ENCODE peak calls at places on chromosomes 3 and 15, in four cellular contexts. C is trophoblast cell, E is IMR-90, R is neural progenitor cell. D is an unnamed sample. For H3K9me3, the result is how much of the 10 kb centered on the place peaks cover.

GRCh38 chr15:96326551-96327154 is 3.8 kb upstream of the NR2F2 start:
- DNase-seq in C (peak), E (no peak), R (peak), D (no peak)

GRCh38 chr3:163768048-163768447 is 1310.2 kb downstream of the SI start:
- DNase-seq in C (no peak), E (no peak), R (no peak), D (no peak)

GRCh38 chr3:11246663-11246970 is 25.6 kb upstream of the ATG7 start:
- DNase-seq in C (no peak), E (no peak), R (no peak), D (no peak)

GRCh38 chr3:87766736-87767135 is 292.1 kb downstream of the CGGBP1 start:
- DNase-seq in C (no peak), E (no peak), R (peak), D (no peak)

GRCh38 chr3:121152573-121152972 is 244.6 kb downstream of the STXBP5L start:
- DNase-seq in C (no peak), E (no peak), R (peak), D (no peak)

GRCh38 chr3:155554777-155555445 is 190.0 kb downstream of the PLCH1 start:
- DNase-seq in C (peak), E (no peak), R (no peak), D (no peak)

GRCh38 chr3:10198761-10199688 is 34.3 kb downstream of the IRAK2 start:
- DNase-seq in C (peak), E (peak), R (no peak), D (peak)

GRCh38 chr3:153547984-153548383 is 386.0 kb downstream of the RAP2B start:
- DNase-seq in C (no peak), E (no peak), R (no peak), D (no peak)

GRCh38 chr3:5032844-5033243 is 53.6 kb downstream of the BHLHE40 start:
- DNase-seq in C (no peak), E (no peak), R (no peak), D (no peak)

GRCh38 chr3:171809513-171810277 is 588 bp downstream of the PLD1 start:
- DNase-seq in C (no peak), E (peak), R (peak), D (no peak)

GRCh38 chr3:185796431-185797107 is 28.3 kb downstream of the IGF2BP2 start:
- DNase-seq in C (peak), E (peak), R (no peak), D (no peak)

GRCh38 chr3:175176556-175176955 is 317.4 kb downstream of the NAALADL2 start:
- DNase-seq in C (no peak), E (no peak), R (no peak), D (no peak)

GRCh38 chr15:57485869-57486268 is 105.8 kb upstream of the MYZAP start:
- DNase-seq in C (peak), E (peak), R (no peak), D (peak)

GRCh38 chr15:60208708-60209107 is 189.1 kb downstream of the ANXA2 start:
- DNase-seq in C (no peak), E (no peak), R (no peak), D (no peak)

GRCh38 chr15:70192041-70192440 is 94.3 kb upstream of the TLE3 start:
- DNase-seq in C (peak), E (no peak), R (no peak), D (no peak)

GRCh38 chr3:126130081-126130855 is 46.3 kb upstream of the SLC41A3 start:
- DNase-seq in C (no peak), E (no peak), R (no peak), D (no peak)

GRCh38 chr3:41093476-41093875 is 105.8 kb upstream of the CTNNB1 start:
- DNase-seq in C (no peak), E (no peak), R (no peak), D (no peak)

GRCh38 chr3:46943237-46944187 is 33.0 kb downstream of the CCDC12 start:
- DNase-seq in C (no peak), E (no peak), R (no peak), D (no peak)

GRCh38 chr15:85477730-85478129 is 97.3 kb downstream of the AKAP13 start:
- DNase-seq in C (no peak), E (peak), R (no peak), D (no peak)

GRCh38 chr3:134002326-134002725 is 27.4 kb downstream of the SLCO2A1 start:
- DNase-seq in C (peak), E (peak), R (no peak), D (no peak)

GRCh38 chr3:138230525-138230924 is 43.4 kb downstream of the ARMC8 start:
- DNase-seq in C (peak), E (peak), R (no peak), D (no peak)

GRCh38 chr15:70589221-70589620 is 174.1 kb downstream of the UACA start:
- DNase-seq in C (no peak), E (peak), R (no peak), D (no peak)

GRCh38 chr3:127065561-127066270 is 82.8 kb downstream of the PLXNA1 start:
- DNase-seq in C (no peak), E (no peak), R (no peak), D (peak)

GRCh38 chr15:96893159-96893906 is 562.8 kb downstream of the NR2F2 start:
- DNase-seq in C (peak), E (no peak), R (peak), D (no peak)

GRCh38 chr15:85386261-85386660 is 5.9 kb downstream of the AKAP13 start:
- DNase-seq in C (no peak), E (no peak), R (no peak), D (no peak)

GRCh38 chr3:37661615-37662306 is 199.9 kb upstream of the CTDSPL start:
- DNase-seq in C (no peak), E (no peak), R (no peak), D (no peak)

DNA sequence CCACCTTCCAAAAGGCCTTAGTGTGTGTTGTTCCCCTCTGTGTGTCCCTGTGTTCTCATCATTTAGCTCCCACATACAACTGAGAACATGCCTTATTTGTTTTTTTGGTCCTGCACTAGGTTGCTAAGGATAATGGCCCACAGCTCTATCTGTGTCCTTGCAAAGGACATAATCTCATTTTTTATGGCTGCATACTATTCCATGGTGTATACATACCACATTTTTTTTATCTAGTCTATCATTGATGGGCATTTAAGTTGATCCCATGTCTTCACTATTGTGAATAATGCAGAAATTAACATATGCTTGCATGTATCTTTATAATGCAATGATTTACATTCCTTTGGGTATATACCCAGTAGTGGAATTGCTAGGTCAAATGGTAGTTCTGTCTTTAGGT is 645.7 kb downstream of the PDCD6IP start:
- DNase-seq in C (no peak), E (no peak), R (no peak), D (no peak)
- H3K9me3 ChIP-seq in C (under half), E (under half), R (under half), D (under half)

DNA sequence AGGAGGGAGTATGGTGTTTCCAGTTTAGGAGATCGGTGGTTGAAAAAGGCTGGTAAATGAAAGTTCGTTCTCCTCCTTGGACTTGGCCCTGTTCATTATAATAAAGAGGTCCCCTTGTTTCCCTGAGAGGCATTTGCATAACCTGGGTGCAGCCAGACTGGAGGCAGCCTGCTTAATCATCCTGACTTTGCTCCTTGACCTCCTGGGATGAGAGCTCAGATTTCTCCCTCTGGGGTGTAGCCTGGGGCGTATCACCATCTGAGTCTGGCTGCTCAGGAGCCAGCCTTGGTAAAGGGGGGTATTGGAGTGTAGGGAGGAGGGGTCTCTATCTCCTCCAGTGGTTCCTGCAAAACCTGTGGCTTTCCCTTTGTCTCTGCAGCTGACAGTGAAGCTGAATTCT is 21.3 kb upstream of the ACAD9 start:
- DNase-seq in C (no peak), E (no peak), R (no peak), D (no peak)
- H3K9me3 ChIP-seq in C (under half), E (under half), R (under half), D (under half)

DNA sequence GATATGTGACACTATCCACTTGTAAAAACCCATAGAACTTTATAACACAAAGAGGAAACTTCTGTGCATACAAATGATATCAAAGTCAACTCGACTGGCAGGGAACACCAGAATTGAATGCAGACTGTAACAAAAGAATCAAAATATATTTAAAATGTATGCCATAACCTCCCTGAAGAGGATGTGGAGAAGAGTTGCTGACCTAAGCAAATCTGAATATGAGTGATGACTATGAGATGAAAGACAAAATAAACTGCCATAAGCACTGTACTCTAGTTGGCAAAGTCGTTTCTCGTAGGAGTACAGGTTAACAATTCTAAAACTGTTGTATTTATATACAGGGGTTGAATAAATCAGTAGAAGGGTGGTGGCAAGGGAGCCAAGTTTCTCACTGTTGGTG is 482.1 kb downstream of the OCA2 start:
- DNase-seq in C (no peak), E (no peak), R (no peak), D (no peak)
- H3K9me3 ChIP-seq in C (under half), E (under half), R (under half), D (under half)

DNA sequence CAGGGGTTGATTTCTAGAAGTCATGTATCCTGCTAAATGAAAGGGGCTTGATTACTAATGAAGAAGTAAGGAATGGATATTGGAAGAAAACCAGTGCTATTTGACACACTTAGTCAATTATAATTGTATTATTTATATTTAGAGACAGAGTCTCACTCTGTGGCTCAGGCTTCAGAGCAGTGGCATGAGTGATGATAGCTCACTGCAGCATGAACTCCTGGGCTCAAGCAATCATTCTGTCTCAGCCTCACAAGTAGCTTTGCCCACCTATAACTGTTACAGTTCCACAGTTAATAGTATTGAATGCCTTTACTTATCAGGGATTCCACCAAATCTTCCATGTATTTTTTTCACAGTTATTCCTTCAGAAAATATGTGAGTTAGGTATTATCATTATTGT is 432.0 kb upstream of the TGFBR2 start:
- DNase-seq in C (no peak), E (no peak), R (no peak), D (no peak)
- H3K9me3 ChIP-seq in C (under half), E (under half), R (under half), D (under half)

DNA sequence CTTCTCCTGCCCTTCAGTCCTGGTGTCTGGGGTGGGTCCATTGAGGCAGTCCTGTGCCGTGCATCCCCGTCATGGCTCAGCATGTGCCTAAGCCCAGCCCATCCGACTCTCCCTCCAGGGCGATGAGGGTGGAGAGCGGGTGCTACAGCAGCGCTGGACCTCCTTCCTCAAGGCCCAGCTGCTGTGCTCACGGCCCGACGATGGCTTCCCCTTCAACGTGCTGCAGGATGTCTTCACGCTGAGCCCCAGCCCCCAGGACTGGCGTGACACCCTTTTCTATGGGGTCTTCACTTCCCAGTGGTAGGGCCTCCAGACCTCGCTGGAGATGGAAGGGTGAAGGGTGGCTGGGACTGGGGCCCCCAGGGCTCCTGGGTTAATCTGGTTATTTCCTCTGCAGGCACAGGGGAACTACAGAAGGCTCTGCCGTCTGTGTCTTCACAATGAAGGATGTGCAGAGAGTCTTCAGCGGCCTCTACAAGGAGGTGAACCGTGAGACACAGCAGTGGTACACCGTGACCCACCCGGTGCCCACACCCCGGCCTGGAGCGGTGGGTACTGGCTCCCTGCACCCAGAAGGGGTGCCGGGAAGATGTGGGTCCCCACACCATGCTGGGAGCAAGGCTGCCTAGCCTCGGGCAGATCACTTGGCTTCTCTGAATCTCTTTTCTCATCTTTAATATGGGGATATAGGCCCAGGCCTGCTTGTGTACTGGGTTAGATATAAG is 10.1 kb downstream of the CIB1 start:
- DNase-seq in C (no peak), E (no peak), R (no peak), D (no peak)
- H3K9me3 ChIP-seq in C (under half), E (under half), R (under half), D (under half)

D was measured in RWPE2.